ENCODE peak calls at places on chromosomes 6 and 20, in nine cellular contexts. P is H1, U is psoas muscle, X is gastrocnemius medialis, A is AG04450, R is mammary epithelial cell, Q is OCI-LY7, G is right lobe of liver, N is IMR-90. C is an unnamed sample. For H3K9me3, the result is how much of the 10 kb centered on the place peaks cover.

GRCh38 chr6:127267742-127268588 is 1.3 kb downstream of the RNF146 start:
- DNase-seq in Q (peak), R (peak), N (no peak), G (no peak), P (no peak), U (no peak), X (no peak), A (no peak), C (no peak)

GRCh38 chr20:10984294-10984693 is 310.5 kb upstream of the JAG1 start:
- DNase-seq in Q (no peak), X (no peak), R (no peak), A (no peak), G (no peak), N (no peak), U (no peak), P (no peak), C (no peak)

GRCh38 chr20:48126227-48126740 is 341.0 kb upstream of the SULF2 start:
- DNase-seq in R (no peak), P (no peak), G (no peak), X (no peak), A (no peak), N (no peak), U (no peak), Q (no peak), C (no peak)

GRCh38 chr20:43507150-43508080 is at the start of gene L3MBTL1:
- DNase-seq in U (peak), A (no peak), P (peak), Q (no peak), G (peak), N (peak), R (peak), X (no peak), C (peak)

GRCh38 chr20:57742506-57743180 is 32.8 kb upstream of the PMEPA1 start:
- DNase-seq in Q (no peak), X (no peak), P (no peak), N (no peak), A (no peak), U (no peak), G (no peak), R (no peak), C (no peak)

GRCh38 chr6:35497571-35498406 is 910 bp upstream of the TEAD3 start:
- DNase-seq in R (peak), Q (peak), G (no peak), U (peak), N (peak), P (peak), A (peak), X (no peak), C (peak)

GRCh38 chr6:165834613-165835259 is 171.7 kb upstream of the PDE10A start:
- DNase-seq in R (no peak), N (peak), Q (no peak), A (no peak), G (peak), P (no peak), X (no peak), U (no peak), C (peak)

GRCh38 chr6:127403636-127404035 is 55.6 kb downstream of the KIAA0408 start:
- DNase-seq in P (no peak), G (no peak), Q (no peak), N (no peak), A (no peak), U (no peak), R (no peak), X (no peak), C (no peak)

GRCh38 chr20:38060536-38060935 is 27.0 kb downstream of the RPRD1B start:
- DNase-seq in P (no peak), N (peak), Q (no peak), R (no peak), A (no peak), X (no peak), G (no peak), U (no peak), C (no peak)

GRCh38 chr6:45272626-45273025 is 55.5 kb upstream of the RUNX2 start:
- DNase-seq in U (no peak), N (no peak), R (no peak), P (no peak), A (no peak), X (no peak), G (no peak), Q (no peak), C (no peak)

GRCh38 chr6:111551521-111552231 is 54.0 kb downstream of the TRAF3IP2 start:
- DNase-seq in N (no peak), U (no peak), R (no peak), A (no peak), G (peak), X (no peak), P (no peak), Q (no peak), C (peak)

GRCh38 chr6:109453594-109454482 is 1.7 kb downstream of the MICAL1 start:
- DNase-seq in P (no peak), G (no peak), Q (peak), N (no peak), U (peak), A (no peak), R (no peak), X (no peak), C (no peak)

GRCh38 chr6:134835998-134836397 is 113.9 kb downstream of the ALDH8A1 start:
- DNase-seq in G (no peak), R (no peak), P (no peak), X (no peak), U (no peak), Q (no peak), N (peak), A (no peak), C (no peak)

GRCh38 chr6:136822051-136822378 is 377 bp upstream of the PEX7 start:
- DNase-seq in P (peak), R (no peak), N (peak), U (peak), A (no peak), G (no peak), Q (peak), X (no peak), C (peak)

GRCh38 chr6:69861986-69862385 is 4.4 kb upstream of the COL19A1 start:
- DNase-seq in U (no peak), G (no peak), R (peak), Q (no peak), P (no peak), X (no peak), A (no peak), N (no peak), C (no peak)

GRCh38 chr20:23366384-23366783 is 4.4 kb downstream of the GZF1 start:
- DNase-seq in G (no peak), N (no peak), A (no peak), R (peak), X (no peak), U (no peak), P (no peak), Q (peak), C (no peak)

GRCh38 chr6:151917531-151918329 is 110.2 kb downstream of the ESR1 start:
- DNase-seq in Q (no peak), A (no peak), P (no peak), U (no peak), X (no peak), R (peak), N (no peak), G (no peak), C (no peak)

GRCh38 chr6:39188101-39188455 is 41.2 kb downstream of the KCNK5 start:
- DNase-seq in P (no peak), X (no peak), Q (no peak), R (no peak), A (no peak), G (no peak), U (no peak), N (no peak), C (no peak)

GRCh38 chr6:15087234-15087633 is 158.6 kb upstream of the JARID2 start:
- DNase-seq in Q (no peak), G (no peak), P (no peak), X (no peak), U (no peak), A (no peak), R (no peak), N (no peak), C (no peak)

GRCh38 chr6:15090745-15091384 is 155.0 kb upstream of the JARID2 start:
- DNase-seq in P (no peak), R (no peak), X (no peak), G (no peak), A (no peak), N (no peak), U (no peak), Q (no peak), C (no peak)

GRCh38 chr6:15088904-15089568 is 156.8 kb upstream of the JARID2 start:
- DNase-seq in A (no peak), X (no peak), G (no peak), P (no peak), U (no peak), N (no peak), Q (no peak), R (no peak), C (no peak)

GRCh38 chr6:15089569-15090144 is 156.2 kb upstream of the JARID2 start:
- DNase-seq in A (no peak), R (no peak), Q (no peak), P (no peak), N (no peak), G (no peak), U (no peak), X (peak), C (peak)

DNA sequence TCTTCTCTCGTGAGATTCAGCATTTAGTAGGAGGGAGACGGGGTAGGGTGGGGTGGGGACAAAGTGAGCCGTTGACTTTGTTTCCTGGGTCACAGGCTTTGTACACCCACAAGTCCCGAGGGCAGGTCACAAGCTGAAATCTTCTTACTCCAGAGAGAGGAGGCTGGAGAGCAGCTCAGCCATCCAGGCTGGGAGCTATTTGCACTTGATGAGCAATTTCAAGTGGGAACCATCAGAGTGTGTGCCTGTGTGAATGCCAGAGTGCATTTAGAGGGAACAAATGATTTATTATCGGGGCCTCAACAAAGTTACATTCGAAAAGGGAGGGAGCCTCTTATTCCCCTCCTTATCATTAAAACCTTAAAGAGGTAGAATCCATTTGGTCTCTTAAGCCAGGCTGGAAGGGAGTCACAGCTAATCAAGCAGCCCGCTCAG is 155.7 kb upstream of the JARID2 start:
- DNase-seq in Q (no peak), X (peak), A (no peak), R (no peak), U (no peak), N (no peak), P (no peak), G (no peak), C (peak)
- H3K4me3 ChIP-seq in Q (no peak), X (no peak), A (no peak), R (no peak), U (no peak), N (no peak), P (no peak), G (no peak), C (no peak)

GRCh38 chr6:26640806-26641205 is 18.7 kb downstream of the ZNF322 start:
- DNase-seq in Q (no peak), X (no peak), R (no peak), N (no peak), A (no peak), U (no peak), G (no peak), P (no peak), C (no peak)

GRCh38 chr6:26651382-26651781 is 8.2 kb downstream of the ZNF322 start:
- DNase-seq in Q (no peak), A (no peak), R (no peak), P (no peak), X (no peak), N (no peak), G (no peak), U (no peak), C (no peak)

GRCh38 chr6:26646074-26646473 is 13.5 kb downstream of the ZNF322 start:
- DNase-seq in Q (no peak), N (no peak), G (no peak), X (no peak), U (no peak), R (no peak), P (no peak), A (no peak), C (no peak)
- H3K9me3 ChIP-seq in Q (under half), N (under half), G (under half), X (under half), U (under half), R (under half), P (under half), A (under half), C (under half)

GRCh38 chr6:128767705-128768104 is 115.2 kb upstream of the LAMA2 start:
- DNase-seq in R (no peak), P (no peak), G (no peak), A (no peak), N (no peak), X (no peak), U (no peak), Q (no peak), C (no peak)
- TF ChIP-seq CTCF in R (no peak), P (no peak), G (no peak), A (no peak), N (no peak), X (no peak), U (no peak), Q (no peak), C (no peak)

GRCh38 chr6:68040780-68041179 is 594.3 kb upstream of the ADGRB3 start:
- DNase-seq in R (no peak), U (no peak), A (no peak), X (no peak), G (no peak), Q (no peak), P (no peak), N (no peak), C (no peak)

GRCh38 chr6:68042339-68043121 is 592.6 kb upstream of the ADGRB3 start:
- DNase-seq in G (no peak), N (no peak), A (no peak), R (no peak), P (no peak), Q (no peak), U (no peak), X (no peak), C (no peak)

GRCh38 chr6:68039641-68040311 is 595.3 kb upstream of the ADGRB3 start:
- DNase-seq in U (no peak), N (no peak), Q (no peak), X (no peak), A (no peak), G (no peak), R (no peak), P (no peak), C (peak)

GRCh38 chr6:68040312-68040778 is 594.7 kb upstream of the ADGRB3 start:
- DNase-seq in Q (no peak), P (peak), G (no peak), U (no peak), N (no peak), X (no peak), A (no peak), R (no peak), C (no peak)

DNA sequence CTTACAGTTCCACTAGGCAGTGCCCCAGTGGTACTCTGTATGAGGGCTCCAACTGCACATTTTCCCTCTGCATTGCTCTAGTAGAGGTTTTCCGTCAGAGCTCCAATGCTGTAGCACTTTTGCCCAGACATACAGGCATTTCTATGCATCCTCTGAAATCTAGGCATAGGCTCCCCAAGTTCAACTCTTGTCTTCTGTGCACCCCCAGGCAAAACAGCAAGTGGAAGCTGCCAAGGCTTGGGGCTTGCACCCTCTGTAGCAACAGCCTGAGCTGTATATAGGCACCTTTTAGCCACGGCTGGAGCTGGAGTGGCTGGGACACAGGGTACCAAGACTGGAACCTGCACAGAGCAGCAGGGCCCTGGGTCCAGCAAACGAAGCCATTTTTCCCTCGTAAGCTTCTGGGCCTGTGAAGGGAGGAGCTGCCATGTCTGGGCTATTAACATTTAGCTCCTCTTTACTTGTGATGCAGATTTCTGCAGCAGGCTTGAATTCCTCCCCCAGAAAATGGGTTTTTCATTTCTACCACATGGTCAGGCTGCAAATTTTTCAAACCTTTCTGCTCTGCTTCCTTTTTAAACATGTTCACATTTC is 596.2 kb upstream of the ADGRB3 start:
- DNase-seq in Q (no peak), R (no peak), X (no peak), A (no peak), P (peak), G (no peak), N (no peak), U (no peak), C (no peak)
- H3K4me3 ChIP-seq in Q (no peak), R (no peak), X (no peak), A (no peak), P (peak), G (no peak), N (no peak), U (no peak), C (no peak)

DNA sequence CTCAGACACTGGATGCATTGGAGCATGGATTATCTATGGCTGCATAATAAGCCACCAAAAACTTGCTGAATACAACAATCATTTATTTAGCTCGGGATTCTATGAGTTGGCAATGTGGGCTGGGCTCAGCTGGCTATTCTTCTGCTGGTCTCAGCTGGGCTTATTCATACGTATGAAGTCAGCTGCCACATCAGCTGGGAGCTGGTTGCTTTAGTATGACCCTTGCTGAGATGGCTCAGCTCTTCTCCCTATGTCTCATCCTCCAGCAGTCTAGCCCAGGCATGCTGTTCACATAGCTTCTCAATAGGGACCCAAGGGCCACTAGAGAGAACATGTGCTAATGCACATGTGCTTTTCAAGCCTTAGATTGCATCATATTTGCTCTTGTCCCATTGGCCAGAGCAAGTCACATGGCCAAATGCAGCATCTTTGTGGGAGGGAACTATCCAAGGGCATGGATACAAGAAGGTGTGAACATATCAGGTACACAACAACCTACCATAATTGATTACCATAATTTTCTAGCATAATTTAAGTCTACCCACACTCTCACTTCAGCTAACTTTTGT is 444.6 kb downstream of the KIF16B start:
- DNase-seq in X (no peak), P (no peak), A (no peak), Q (no peak), U (no peak), G (no peak), R (peak), N (no peak), C (no peak)
- H3K9me3 ChIP-seq in X (under half), P (under half), A (under half), Q (under half), U (under half), G (under half), R (under half), N (under half), C (under half)

GRCh38 chr6:75086236-75086635 is 119.6 kb downstream of the COL12A1 start:
- DNase-seq in R (no peak), X (no peak), N (no peak), P (no peak), A (no peak), Q (no peak), U (no peak), G (no peak), C (no peak)

GRCh38 chr6:75084872-75085381 is 120.9 kb downstream of the COL12A1 start:
- DNase-seq in A (no peak), U (no peak), Q (no peak), R (no peak), P (peak), G (peak), X (no peak), N (no peak), C (peak)

GRCh38 chr6:75094614-75095321 is 111.1 kb downstream of the COL12A1 start:
- DNase-seq in U (no peak), X (no peak), Q (no peak), A (peak), N (peak), G (no peak), R (no peak), P (no peak), C (no peak)

GRCh38 chr6:75090574-75090973 is 115.3 kb downstream of the COL12A1 start:
- DNase-seq in G (no peak), A (no peak), U (no peak), X (no peak), P (no peak), N (no peak), Q (no peak), R (no peak), C (no peak)

GRCh38 chr6:75089921-75090320 is 115.9 kb downstream of the COL12A1 start:
- DNase-seq in Q (no peak), A (no peak), N (no peak), P (no peak), U (no peak), G (no peak), R (no peak), X (no peak), C (no peak)
- TF ChIP-seq CTCF in Q (no peak), A (no peak), N (no peak), P (no peak), U (no peak), G (no peak), R (no peak), X (no peak), C (no peak)

GRCh38 chr20:3240776-3241363 is 1.9 kb upstream of the SLC4A11 start:
- DNase-seq in U (no peak), Q (no peak), P (no peak), A (no peak), X (no peak), N (no peak), R (no peak), G (no peak), C (no peak)
- H3K4me3 ChIP-seq in U (no peak), Q (no peak), P (peak), A (peak), X (peak), N (no peak), R (peak), G (no peak), C (peak)

GRCh38 chr20:42261766-42262165 is 643.6 kb upstream of the CHD6 start:
- DNase-seq in G (no peak), U (no peak), P (no peak), A (no peak), R (no peak), N (no peak), X (no peak), Q (no peak), C (no peak)
- H3K9me3 ChIP-seq in G (under half), U (under half), P (under half), A (half or more), R (under half), N (under half), X (under half), Q (under half), C (under half)

DNA sequence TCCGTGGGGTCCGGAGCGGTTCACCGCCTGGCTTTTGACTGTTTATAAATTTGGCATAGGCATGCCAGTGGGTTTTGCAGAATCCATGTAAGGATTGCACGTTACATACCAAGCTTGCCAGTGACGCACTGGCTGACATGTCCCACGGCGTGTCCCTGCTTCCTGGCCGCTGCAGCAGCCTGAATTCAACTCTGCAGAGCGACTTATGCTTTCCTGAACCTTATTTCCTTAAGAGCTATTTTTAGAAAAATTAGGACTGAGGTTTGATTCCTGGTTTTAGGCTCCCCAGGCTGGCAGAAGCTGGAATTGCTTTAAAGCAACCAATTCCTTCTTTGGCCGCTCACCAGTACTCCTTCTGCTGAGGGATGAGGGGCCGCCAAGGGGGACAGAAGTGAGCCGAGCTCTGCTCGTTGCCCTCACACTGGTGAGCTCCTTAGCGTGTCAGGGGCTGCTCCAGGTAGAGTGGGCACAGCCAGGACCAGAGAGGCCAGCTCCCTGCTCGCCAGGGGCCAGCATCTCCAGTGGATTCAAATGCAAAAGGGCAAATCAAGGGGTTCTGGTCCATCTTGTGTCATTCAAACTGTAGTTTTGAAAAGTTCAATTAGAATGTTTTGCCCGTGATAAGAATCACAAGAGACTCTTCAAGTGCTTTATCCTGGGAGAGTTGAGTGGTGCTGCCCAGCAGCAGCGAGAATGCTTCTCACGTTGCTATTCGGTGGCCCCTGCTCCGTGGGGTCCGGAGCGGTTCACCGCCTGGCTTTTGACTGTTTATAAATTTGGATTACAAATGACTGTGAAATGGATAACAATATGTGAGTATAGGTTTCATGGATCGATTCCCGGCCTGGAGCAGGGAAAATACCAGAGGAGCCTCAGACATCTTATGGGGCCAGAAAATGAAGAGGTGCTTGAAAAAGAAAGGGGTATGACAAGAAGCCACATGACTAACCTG is 17.5 kb upstream of the IRF4 start:
- DNase-seq in U (no peak), R (no peak), P (no peak), N (peak), X (no peak), G (no peak), Q (no peak), A (no peak), C (peak)
- TF ChIP-seq CTCF in U (no peak), R (no peak), P (no peak), N (peak), X (no peak), G (no peak), Q (no peak), A (peak), C (no peak)

C was measured in thyroid gland.